ENCODE peak calls at places on chromosomes 6 and 20, in nine cellular contexts. Y, I, L, C, N, A, X, S and H are unnamed samples. For H3K9me3, the result is how much of the 10 kb centered on the place peaks cover.

GRCh38 chr20:25285091-25285647 is 37.3 kb downstream of the PYGB start:
- DNase-seq in X (no peak), L (no peak), N (peak), I (peak), S (no peak), A (peak), C (peak), Y (no peak), H (no peak)

GRCh38 chr20:59598625-59599310 is 5.6 kb upstream of the PHACTR3 start:
- DNase-seq in N (no peak), Y (no peak), I (no peak), L (peak), C (peak), S (no peak), A (peak), X (peak), H (no peak)

GRCh38 chr6:44016131-44016870 is 111.0 kb downstream of the MRPL14 start:
- DNase-seq in S (peak), N (no peak), A (no peak), L (no peak), Y (no peak), I (peak), X (no peak), C (no peak), H (no peak)

GRCh38 chr6:137883400-137883888 is 16.4 kb downstream of the TNFAIP3 start:
- DNase-seq in L (no peak), X (no peak), I (peak), Y (peak), S (no peak), A (no peak), N (no peak), C (no peak), H (no peak)

GRCh38 chr6:42224222-42225042 is 6.8 kb upstream of the MRPS10 start:
- DNase-seq in S (peak), I (no peak), L (no peak), C (no peak), X (no peak), N (no peak), Y (no peak), A (no peak), H (peak)

GRCh38 chr6:5151955-5152401 is 66.8 kb downstream of the PPP1R3G start:
- DNase-seq in S (peak), Y (no peak), N (no peak), L (no peak), C (no peak), X (no peak), I (no peak), A (no peak), H (peak)

GRCh38 chr6:111096246-111096645 is 8.9 kb downstream of the SLC16A10 start:
- DNase-seq in Y (peak), C (peak), N (no peak), I (no peak), X (no peak), A (peak), L (no peak), S (no peak), H (no peak)

GRCh38 chr20:33578510-33578909 is 83.6 kb upstream of the C20orf144 start:
- DNase-seq in A (no peak), Y (no peak), I (no peak), C (no peak), X (no peak), L (no peak), N (no peak), S (peak), H (no peak)

GRCh38 chr20:17505664-17506517 is 25.3 kb downstream of the BFSP1 start:
- DNase-seq in X (no peak), L (no peak), S (peak), A (no peak), C (no peak), Y (peak), N (no peak), I (no peak), H (no peak)

GRCh38 chr6:26173836-26174144 is 86.6 kb downstream of the HFE start:
- DNase-seq in N (no peak), L (no peak), S (no peak), A (no peak), X (no peak), Y (no peak), I (no peak), C (no peak), H (no peak)

GRCh38 chr6:113636357-113636824 is 220.8 kb upstream of the MARCKS start:
- DNase-seq in X (no peak), I (no peak), C (no peak), A (no peak), L (no peak), Y (no peak), S (peak), N (no peak), H (no peak)

GRCh38 chr6:101281266-101281665 is 112.2 kb upstream of the GRIK2 start:
- DNase-seq in Y (no peak), A (no peak), X (no peak), S (no peak), L (no peak), C (no peak), I (no peak), N (no peak), H (no peak)

DNA sequence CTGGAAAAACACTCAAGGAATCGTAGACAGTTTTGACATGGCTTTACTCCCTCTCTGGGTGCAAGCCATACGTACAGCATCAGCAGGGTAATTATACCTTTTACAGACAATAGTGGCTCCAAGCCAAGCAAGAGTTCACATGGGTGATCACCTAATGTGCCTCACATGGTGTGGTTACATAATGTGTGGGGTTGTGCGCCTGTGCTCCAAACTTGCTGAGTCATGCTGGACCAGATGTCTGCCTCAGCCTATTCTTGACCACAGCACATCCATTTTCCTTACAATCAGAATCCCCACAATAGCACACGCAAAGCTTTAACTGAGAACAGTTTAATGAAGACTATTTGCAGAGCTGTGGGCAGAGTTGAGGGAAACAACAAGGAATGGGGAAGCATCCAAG is 74.5 kb downstream of the ALDH8A1 start:
- DNase-seq in A (no peak), C (no peak), L (no peak), Y (no peak), N (no peak), X (no peak), S (peak), I (no peak), H (no peak)
- H3K9me3 ChIP-seq in A (under half), C (under half), L (under half), Y (under half), N (under half), X (under half), S (under half), I (under half), H (under half)

GRCh38 chr6:119921491-119922010 is 572.0 kb upstream of the MAN1A1 start:
- DNase-seq in Y (no peak), A (no peak), I (no peak), N (no peak), C (no peak), L (no peak), X (no peak), S (no peak), H (no peak)
- H3K9me3 ChIP-seq in Y (under half), A (under half), I (under half), N (half or more), C (under half), L (under half), X (under half), S (under half), H (under half)

DNA sequence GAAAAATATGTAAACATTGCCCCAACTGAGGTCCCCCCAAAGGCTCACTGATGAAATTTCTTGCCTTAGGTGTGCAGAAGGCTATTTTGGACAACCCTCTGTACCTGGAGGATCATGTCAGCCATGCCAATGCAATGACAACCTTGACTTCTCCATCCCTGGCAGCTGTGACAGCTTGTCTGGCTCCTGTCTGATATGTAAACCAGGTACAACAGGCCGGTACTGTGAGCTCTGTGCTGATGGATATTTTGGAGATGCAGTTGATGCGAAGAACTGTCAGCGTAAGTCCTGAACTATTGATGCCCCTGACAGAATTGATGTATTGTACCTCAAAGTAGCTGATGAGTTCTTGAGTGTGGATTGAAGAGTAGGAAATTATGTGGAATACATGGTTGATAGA is 404.8 kb downstream of the LAMA2 start:
- DNase-seq in N (no peak), S (no peak), L (no peak), A (no peak), C (no peak), Y (no peak), I (no peak), X (no peak), H (no peak)
- H3K9me3 ChIP-seq in N (under half), S (under half), L (under half), A (under half), C (under half), Y (under half), I (under half), X (under half), H (under half)

GRCh38 chr6:3086282-3086946 is 18.1 kb downstream of the RIPK1 start:
- DNase-seq in Y (no peak), A (no peak), S (no peak), L (no peak), N (no peak), C (no peak), X (no peak), I (no peak), H (no peak)

GRCh38 chr6:3094815-3095214 is 23.7 kb upstream of the BPHL start:
- DNase-seq in I (no peak), C (no peak), S (no peak), L (no peak), X (no peak), A (no peak), Y (no peak), N (no peak), H (no peak)

GRCh38 chr6:3088853-3089445 is 20.7 kb downstream of the RIPK1 start:
- DNase-seq in L (no peak), N (no peak), Y (no peak), S (no peak), I (no peak), C (no peak), A (no peak), X (no peak), H (no peak)

GRCh38 chr6:3088446-3088845 is 20.2 kb downstream of the RIPK1 start:
- DNase-seq in Y (no peak), N (no peak), I (no peak), S (peak), L (no peak), A (no peak), C (no peak), X (no peak), H (no peak)

GRCh38 chr6:3090013-3090412 is 21.7 kb downstream of the RIPK1 start:
- DNase-seq in S (no peak), A (no peak), X (no peak), L (no peak), I (no peak), C (no peak), Y (no peak), N (no peak), H (no peak)
- H3K9me3 ChIP-seq in S (under half), A (under half), X (under half), L (under half), I (under half), C (under half), Y (under half), N (under half), H (under half)

DNA sequence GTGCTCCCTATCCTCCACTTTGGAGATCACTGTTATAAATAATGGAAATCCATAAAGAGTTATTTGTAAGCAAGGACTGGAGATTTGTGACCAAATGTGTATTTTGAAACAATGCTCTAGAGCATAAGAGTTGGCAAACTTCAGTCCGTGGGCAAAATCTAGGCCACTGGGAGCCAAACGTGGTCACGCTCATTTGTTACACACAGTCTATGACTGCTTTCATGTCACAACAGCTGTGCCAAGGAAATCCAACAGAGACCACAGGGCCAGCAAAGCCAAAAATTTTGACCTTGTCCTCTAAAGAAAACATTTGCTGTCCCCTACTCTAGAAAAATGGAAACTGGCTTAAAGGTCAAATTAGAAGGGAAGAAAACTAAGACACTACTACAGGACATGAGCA is 7.9 kb downstream of the ZNF334 start:
- DNase-seq in Y (no peak), L (peak), A (no peak), N (no peak), I (no peak), S (no peak), X (no peak), C (no peak), H (no peak)
- H3K9me3 ChIP-seq in Y (under half), L (under half), A (under half), N (under half), I (under half), S (under half), X (half or more), C (under half), H (under half)

GRCh38 chr20:29119141-29119540 is 2138.3 kb upstream of the DEFB115 start:
- DNase-seq in S (no peak), A (no peak), N (no peak), C (no peak), X (no peak), Y (no peak), I (no peak), L (no peak), H (no peak)

DNA sequence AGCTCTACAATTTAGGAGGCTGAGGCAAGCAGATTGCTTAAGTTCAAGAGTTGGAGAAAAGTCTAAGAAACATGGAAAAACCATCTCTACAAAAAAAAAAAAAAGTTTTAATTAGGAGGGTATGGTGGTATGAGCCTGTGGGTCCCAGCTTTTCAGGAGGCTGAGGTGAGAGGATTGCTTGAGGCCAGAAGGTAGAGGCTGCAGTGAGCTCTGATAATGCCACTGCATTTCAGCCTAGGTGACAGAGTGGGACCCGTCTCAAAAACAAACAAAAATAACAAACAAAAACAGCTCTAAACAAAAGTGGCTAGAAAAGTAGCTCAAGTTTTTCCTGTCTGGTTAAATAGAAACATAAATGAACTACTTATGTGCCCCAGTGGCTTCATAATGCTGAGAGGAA is 2133.6 kb upstream of the DEFB115 start:
- DNase-seq in C (no peak), N (no peak), A (no peak), S (no peak), L (no peak), X (no peak), I (no peak), Y (no peak), H (no peak)
- H3K9me3 ChIP-seq in C (under half), N (under half), A (under half), S (under half), L (under half), X (under half), I (under half), Y (under half), H (under half)

GRCh38 chr20:15742627-15743026 is 830.6 kb downstream of the KIF16B start:
- DNase-seq in I (no peak), A (no peak), Y (no peak), C (no peak), L (no peak), N (no peak), X (no peak), S (no peak), H (no peak)

GRCh38 chr20:15739056-15739455 is 834.2 kb downstream of the KIF16B start:
- DNase-seq in X (no peak), L (no peak), A (no peak), I (no peak), C (no peak), Y (no peak), S (no peak), N (no peak), H (no peak)

GRCh38 chr20:15740046-15740775 is 833.0 kb downstream of the KIF16B start:
- DNase-seq in Y (no peak), L (no peak), N (no peak), I (no peak), A (no peak), C (no peak), S (no peak), X (no peak), H (no peak)

GRCh38 chr20:15742076-15742475 is 831.2 kb downstream of the KIF16B start:
- DNase-seq in X (no peak), N (no peak), A (no peak), I (no peak), L (no peak), C (no peak), S (no peak), Y (no peak), H (no peak)
- H3K9me3 ChIP-seq in X (under half), N (under half), A (under half), I (under half), L (under half), C (under half), S (under half), Y (under half), H (under half)

GRCh38 chr6:158344534-158344933 is 32.3 kb downstream of the TULP4 start:
- DNase-seq in Y (no peak), L (no peak), N (no peak), C (no peak), I (no peak), S (no peak), A (no peak), X (no peak), H (no peak)
- H3K9me3 ChIP-seq in Y (under half), L (under half), N (under half), C (under half), I (under half), S (under half), A (under half), X (under half), H (under half)

GRCh38 chr20:62995898-62996595 is 10.7 kb downstream of the BHLHE23 start:
- DNase-seq in I (no peak), L (peak), S (no peak), X (no peak), N (no peak), C (no peak), Y (no peak), A (no peak), H (no peak)
- H3K9me3 ChIP-seq in I (under half), L (under half), S (under half), X (under half), N (under half), C (under half), Y (under half), A (under half), H (under half)